ENCODE peak calls at places on chromosomes 13 and 19, in six cellular contexts. M is A549, S is mammary epithelial cell, B is HCT116, V is neural progenitor cell, G is tibial artery. X is an unnamed sample.

GRCh38 chr19:8615813-8616596 is 5.5 kb upstream of the ADAMTS10 start:
- DNase-seq in S (no peak), B (peak), G (peak), M (peak), V (peak), X (no peak)

GRCh38 chr19:17555929-17556813 is 722 bp downstream of the COLGALT1 start:
- DNase-seq in M (peak), B (no peak), S (peak), G (peak), V (peak), X (no peak)

GRCh38 chr19:29680447-29680846 is 15.2 kb downstream of the PLEKHF1 start:
- DNase-seq in S (no peak), B (no peak), M (no peak), G (no peak), V (no peak), X (no peak)

GRCh38 chr13:48580185-48580803 is 47.4 kb upstream of the RCBTB2 start:
- DNase-seq in V (peak), B (peak), M (peak), S (peak), G (peak), X (no peak)

GRCh38 chr19:36115453-36116343 is at the start of gene TBCB:
- DNase-seq in S (no peak), B (no peak), M (peak), G (no peak), V (peak), X (no peak)

GRCh38 chr13:106156468-106156867 is 379.0 kb downstream of the EFNB2 start:
- DNase-seq in M (peak), G (no peak), V (no peak), B (peak), S (peak), X (no peak)

GRCh38 chr19:39448271-39448670 is 2.9 kb downstream of the SUPT5H start:
- DNase-seq in M (no peak), V (no peak), B (no peak), G (no peak), S (peak), X (no peak)

GRCh38 chr13:109400192-109400591 is 386.2 kb downstream of the IRS2 start:
- DNase-seq in B (no peak), M (no peak), S (no peak), G (no peak), V (no peak), X (no peak)

GRCh38 chr13:32040052-32040642 is 8.6 kb downstream of the FRY start:
- DNase-seq in B (no peak), S (no peak), M (no peak), V (no peak), G (no peak), X (no peak)

GRCh38 chr19:45138303-45138751 is 22.5 kb downstream of the NKPD1 start:
- DNase-seq in M (no peak), S (no peak), V (no peak), B (no peak), G (no peak), X (no peak)

GRCh38 chr13:49499889-49500660 is 4.3 kb downstream of the PHF11 start:
- DNase-seq in V (no peak), M (no peak), S (peak), G (no peak), B (no peak), X (no peak)

GRCh38 chr19:1252818-1253513 is 4.6 kb downstream of the MIDN start:
- DNase-seq in V (no peak), S (peak), B (no peak), G (peak), M (peak), X (no peak)

GRCh38 chr13:113666951-113667701 is at the start of gene GRK1:
- DNase-seq in G (peak), M (no peak), V (peak), S (no peak), B (no peak), X (no peak)

GRCh38 chr13:72141845-72142470 is 275.0 kb upstream of the DACH1 start:
- DNase-seq in G (no peak), V (no peak), M (no peak), S (peak), B (no peak), X (no peak)
- H3K27ac ChIP-seq in G (no peak), V (no peak), M (no peak), S (peak), B (no peak), X (no peak)

GRCh38 chr13:79417741-79418140 is 11.7 kb upstream of the RBM26 start:
- DNase-seq in V (no peak), G (no peak), S (no peak), M (no peak), B (no peak), X (no peak)
- H3K4me3 ChIP-seq in V (no peak), G (no peak), S (no peak), M (no peak), B (no peak), X (no peak)

DNA sequence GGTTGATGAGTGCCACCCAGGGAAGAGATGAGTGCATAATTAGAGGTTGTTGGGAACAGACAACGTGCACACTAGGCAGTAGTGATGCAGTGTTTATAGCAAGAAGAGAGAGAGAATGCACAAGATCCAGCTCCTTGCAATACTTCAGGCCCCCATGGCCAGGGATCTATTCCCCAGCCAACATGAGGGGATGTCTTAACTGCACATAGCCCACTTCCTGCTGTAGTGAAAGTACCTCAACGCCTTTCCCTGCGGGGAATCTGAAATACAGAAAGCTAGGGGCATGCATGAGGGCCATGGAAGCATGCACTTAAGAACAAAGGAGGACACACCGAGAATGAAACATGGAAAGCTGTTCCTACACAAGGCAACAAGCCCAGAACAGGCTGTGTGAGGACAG is 636.7 kb upstream of the GPC6 start:
- DNase-seq in B (no peak), M (no peak), S (no peak), V (no peak), G (no peak), X (no peak)
- H3K27ac ChIP-seq in B (no peak), M (no peak), S (no peak), V (no peak), G (no peak), X (no peak)

GRCh38 chr19:6424939-6425731 is 524 bp upstream of the KHSRP start:
- DNase-seq in B (peak), S (peak), G (peak), M (peak), V (peak), X (peak)
- H3K4me3 ChIP-seq in B (peak), S (peak), G (peak), M (peak), V (no peak), X (no peak)

GRCh38 chr13:53020764-53021332 is 7.8 kb upstream of the OLFM4 start:
- DNase-seq in M (no peak), B (no peak), V (no peak), S (no peak), G (no peak), X (no peak)
- H3K27ac ChIP-seq in M (no peak), B (no peak), V (no peak), S (no peak), G (no peak), X (no peak)

GRCh38 chr13:96475103-96475502 is 385.2 kb downstream of the HS6ST3 start:
- DNase-seq in S (no peak), V (no peak), B (no peak), M (no peak), G (no peak), X (no peak)

GRCh38 chr13:96474158-96474606 is 384.3 kb downstream of the HS6ST3 start:
- DNase-seq in B (no peak), G (no peak), M (no peak), S (no peak), V (no peak), X (no peak)

DNA sequence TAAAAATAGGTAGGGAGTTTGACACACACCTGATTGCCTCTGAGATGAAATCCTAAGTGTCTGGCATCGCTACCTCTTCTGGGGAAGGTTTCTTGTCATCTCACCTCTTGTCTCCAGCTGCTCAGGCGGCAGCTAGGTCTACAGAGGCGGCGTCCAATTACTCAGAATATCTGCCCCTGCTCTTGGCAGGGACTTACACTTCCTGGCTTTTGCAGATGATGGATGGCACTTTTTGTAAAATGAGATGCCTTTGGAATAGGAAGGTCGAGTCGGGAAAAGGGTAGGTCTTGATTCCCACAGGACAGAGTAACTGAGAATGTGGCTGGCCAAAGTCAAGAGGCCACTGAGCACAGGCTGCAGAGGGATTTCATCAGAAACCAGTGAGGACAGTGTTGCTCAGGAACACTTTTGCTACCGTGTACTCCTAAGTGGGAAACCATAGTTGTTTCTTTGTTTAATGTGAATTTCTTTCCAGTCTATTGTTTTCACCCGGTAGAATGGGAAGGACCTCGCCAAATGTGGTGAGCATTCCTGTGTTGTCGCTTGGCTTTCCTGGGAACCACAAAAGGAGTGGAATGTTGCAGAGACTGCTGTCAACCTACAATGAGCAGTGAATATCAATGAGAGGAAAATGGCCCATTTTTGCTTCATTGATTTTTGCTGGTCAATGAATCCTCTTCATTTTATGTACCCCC is 383.7 kb downstream of the HS6ST3 start:
- DNase-seq in M (no peak), S (no peak), V (peak), G (no peak), B (no peak), X (no peak)
- H3K4me3 ChIP-seq in M (no peak), S (no peak), V (no peak), G (no peak), B (no peak), X (no peak)

GRCh38 chr19:10748924-10749434 is 31.1 kb downstream of the DNM2 start:
- DNase-seq in V (no peak), S (peak), B (peak), M (peak), G (no peak), X (no peak)

GRCh38 chr19:10747271-10747670 is 29.4 kb downstream of the DNM2 start:
- DNase-seq in S (no peak), V (no peak), G (no peak), B (no peak), M (peak), X (no peak)

GRCh38 chr19:10749435-10750384 is 31.8 kb downstream of the DNM2 start:
- DNase-seq in V (no peak), S (no peak), M (no peak), G (no peak), B (no peak), X (no peak)

GRCh38 chr19:10748195-10748923 is 30.5 kb downstream of the DNM2 start:
- DNase-seq in M (no peak), G (no peak), B (no peak), S (no peak), V (no peak), X (no peak)

GRCh38 chr19:10747674-10748073 is 29.8 kb downstream of the DNM2 start:
- DNase-seq in M (no peak), V (no peak), S (no peak), G (no peak), B (no peak), X (no peak)
- H3K27ac ChIP-seq in M (peak), V (no peak), S (no peak), G (no peak), B (peak), X (no peak)